ENCODE peak calls at places on chromosome 1, in ten cellular contexts. One of them, this sample, is unnamed.

GRCh38 chr1:204296431-204296988 is 63.2 kb downstream of the PLEKHA6 start:
- DNase-seq in HTR-8/SVneo: peak; percentile 80
- DNase-seq in non-pigmented ciliary epithelial cell: peak; percentile 54
- DNase-seq in HFF-Myc: no peak
- DNase-seq in spleen: no peak
- DNase-seq in RCC 7860: no peak
- DNase-seq in erythroblast: no peak
- DNase-seq in mesenchymal stem cell: peak; percentile 72
- DNase-seq in A549: no peak
- DNase-seq in NCI-H2081: no peak
- DNase-seq in this sample: peak; percentile 49

GRCh38 chr1:52386458-52386857 is 17.8 kb downstream of the ORC1 start:
- DNase-seq in spleen: no peak
- DNase-seq in A549: no peak
- DNase-seq in mesenchymal stem cell: peak; percentile 39
- DNase-seq in non-pigmented ciliary epithelial cell: no peak
- DNase-seq in erythroblast: no peak
- DNase-seq in HFF-Myc: no peak
- DNase-seq in NCI-H2081: no peak
- DNase-seq in RCC 7860: no peak
- DNase-seq in HTR-8/SVneo: no peak
- DNase-seq in this sample: no peak

GRCh38 chr1:223558512-223558911 is 107.0 kb downstream of the CAPN8 start:
- DNase-seq in HTR-8/SVneo: no peak
- DNase-seq in non-pigmented ciliary epithelial cell: no peak
- DNase-seq in RCC 7860: no peak
- DNase-seq in mesenchymal stem cell: no peak
- DNase-seq in spleen: no peak
- DNase-seq in A549: no peak
- DNase-seq in NCI-H2081: no peak
- DNase-seq in erythroblast: no peak
- DNase-seq in HFF-Myc: no peak
- DNase-seq in this sample: no peak

GRCh38 chr1:53195913-53196484 is 625 bp upstream of the CPT2 start:
- DNase-seq in spleen: no peak
- DNase-seq in HTR-8/SVneo: no peak
- DNase-seq in HFF-Myc: no peak
- DNase-seq in RCC 7860: peak; percentile 11
- DNase-seq in erythroblast: no peak
- DNase-seq in mesenchymal stem cell: no peak
- DNase-seq in A549: no peak
- DNase-seq in non-pigmented ciliary epithelial cell: no peak
- DNase-seq in NCI-H2081: no peak
- DNase-seq in this sample: no peak

GRCh38 chr1:26539722-26540121 is 10.2 kb downstream of the RPS6KA1 start:
- DNase-seq in A549: no peak
- DNase-seq in NCI-H2081: no peak
- DNase-seq in mesenchymal stem cell: peak; percentile 15
- DNase-seq in non-pigmented ciliary epithelial cell: no peak
- DNase-seq in HFF-Myc: no peak
- DNase-seq in RCC 7860: no peak
- DNase-seq in erythroblast: no peak
- DNase-seq in spleen: no peak
- DNase-seq in HTR-8/SVneo: no peak
- DNase-seq in this sample: no peak

GRCh38 chr1:241612533-241613505 is 27.4 kb downstream of the CHML start:
- DNase-seq in non-pigmented ciliary epithelial cell: peak; percentile 88
- DNase-seq in RCC 7860: peak; percentile 80
- DNase-seq in HTR-8/SVneo: peak; percentile 39
- DNase-seq in NCI-H2081: no peak
- DNase-seq in erythroblast: no peak
- DNase-seq in A549: peak; percentile 78
- DNase-seq in mesenchymal stem cell: peak; percentile 94
- DNase-seq in HFF-Myc: peak; percentile 61
- DNase-seq in spleen: no peak
- DNase-seq in this sample: no peak

GRCh38 chr1:27405074-27405473 is 12.7 kb downstream of the GPR3 start:
- DNase-seq in non-pigmented ciliary epithelial cell: no peak
- DNase-seq in HFF-Myc: no peak
- DNase-seq in mesenchymal stem cell: peak; percentile 91
- DNase-seq in erythroblast: no peak
- DNase-seq in HTR-8/SVneo: no peak
- DNase-seq in A549: no peak
- DNase-seq in spleen: no peak
- DNase-seq in RCC 7860: no peak
- DNase-seq in NCI-H2081: no peak
- DNase-seq in this sample: no peak

GRCh38 chr1:65027699-65028358 is 61.5 kb upstream of the JAK1 start:
- DNase-seq in NCI-H2081: peak; percentile 33
- DNase-seq in A549: no peak
- DNase-seq in HFF-Myc: no peak
- DNase-seq in non-pigmented ciliary epithelial cell: no peak
- DNase-seq in spleen: no peak
- DNase-seq in mesenchymal stem cell: no peak
- DNase-seq in erythroblast: no peak
- DNase-seq in HTR-8/SVneo: no peak
- DNase-seq in RCC 7860: no peak
- DNase-seq in this sample: no peak

GRCh38 chr1:207027221-207027777 is 5.3 kb downstream of the C1orf116 start:
- DNase-seq in non-pigmented ciliary epithelial cell: no peak
- DNase-seq in erythroblast: no peak
- DNase-seq in RCC 7860: peak; percentile 97
- DNase-seq in HFF-Myc: no peak
- DNase-seq in mesenchymal stem cell: no peak
- DNase-seq in A549: peak; percentile 88
- DNase-seq in HTR-8/SVneo: peak; percentile 53
- DNase-seq in spleen: no peak
- DNase-seq in NCI-H2081: no peak
- DNase-seq in this sample: no peak

GRCh38 chr1:55195523-55196233 is 19.5 kb downstream of the USP24 start:
- DNase-seq in RCC 7860: no peak
- DNase-seq in mesenchymal stem cell: peak; percentile 78
- DNase-seq in spleen: no peak
- DNase-seq in erythroblast: peak; percentile 59
- DNase-seq in NCI-H2081: no peak
- DNase-seq in A549: no peak
- DNase-seq in HFF-Myc: no peak
- DNase-seq in non-pigmented ciliary epithelial cell: no peak
- DNase-seq in HTR-8/SVneo: no peak
- DNase-seq in this sample: peak; percentile 50

GRCh38 chr1:43547538-43548072 is 16.9 kb downstream of the PTPRF start:
- DNase-seq in erythroblast: no peak
- DNase-seq in HTR-8/SVneo: no peak
- DNase-seq in spleen: no peak
- DNase-seq in A549: no peak
- DNase-seq in NCI-H2081: no peak
- DNase-seq in HFF-Myc: no peak
- DNase-seq in non-pigmented ciliary epithelial cell: no peak
- DNase-seq in mesenchymal stem cell: no peak
- DNase-seq in RCC 7860: no peak
- DNase-seq in this sample: no peak

GRCh38 chr1:40462956-40463590 is 12.8 kb downstream of the ZFP69B start:
- DNase-seq in HTR-8/SVneo: no peak
- DNase-seq in RCC 7860: no peak
- DNase-seq in HFF-Myc: no peak
- DNase-seq in non-pigmented ciliary epithelial cell: no peak
- DNase-seq in mesenchymal stem cell: peak; percentile 19
- DNase-seq in erythroblast: peak; percentile 35
- DNase-seq in A549: peak; percentile 11
- DNase-seq in NCI-H2081: no peak
- DNase-seq in spleen: no peak
- DNase-seq in this sample: peak; percentile 33

GRCh38 chr1:95562230-95562629 is 328.2 kb downstream of the RWDD3 start:
- DNase-seq in NCI-H2081: no peak
- DNase-seq in A549: no peak
- DNase-seq in RCC 7860: no peak
- DNase-seq in non-pigmented ciliary epithelial cell: no peak
- DNase-seq in HTR-8/SVneo: no peak
- DNase-seq in HFF-Myc: no peak
- DNase-seq in erythroblast: no peak
- DNase-seq in spleen: no peak
- DNase-seq in mesenchymal stem cell: no peak
- DNase-seq in this sample: no peak

GRCh38 chr1:32464716-32465540 is at the start of gene ZBTB8B:
- DNase-seq in erythroblast: no peak
- DNase-seq in HFF-Myc: no peak
- DNase-seq in HTR-8/SVneo: peak; percentile 96
- DNase-seq in spleen: peak; percentile 79
- DNase-seq in RCC 7860: no peak
- DNase-seq in mesenchymal stem cell: peak; percentile 39
- DNase-seq in non-pigmented ciliary epithelial cell: no peak
- DNase-seq in A549: peak; percentile 51
- DNase-seq in NCI-H2081: peak; percentile 59
- DNase-seq in this sample: no peak

GRCh38 chr1:109290998-109291397 is 8.1 kb upstream of the PSRC1 start:
- DNase-seq in HTR-8/SVneo: no peak
- DNase-seq in erythroblast: no peak
- DNase-seq in A549: no peak
- DNase-seq in HFF-Myc: no peak
- DNase-seq in non-pigmented ciliary epithelial cell: no peak
- DNase-seq in RCC 7860: no peak
- DNase-seq in NCI-H2081: no peak
- DNase-seq in mesenchymal stem cell: no peak
- DNase-seq in spleen: no peak
- DNase-seq in this sample: peak; percentile 77

GRCh38 chr1:178393370-178393769 is 103.4 kb downstream of the CLEC20A start:
- DNase-seq in erythroblast: no peak
- DNase-seq in HFF-Myc: no peak
- DNase-seq in RCC 7860: no peak
- DNase-seq in A549: no peak
- DNase-seq in non-pigmented ciliary epithelial cell: no peak
- DNase-seq in spleen: no peak
- DNase-seq in NCI-H2081: no peak
- DNase-seq in HTR-8/SVneo: no peak
- DNase-seq in mesenchymal stem cell: no peak
- DNase-seq in this sample: no peak

GRCh38 chr1:236063919-236064673 is 794 bp downstream of the NID1 start:
- DNase-seq in NCI-H2081: no peak
- DNase-seq in mesenchymal stem cell: peak; percentile 85
- DNase-seq in HTR-8/SVneo: peak; percentile 56
- DNase-seq in RCC 7860: no peak
- DNase-seq in spleen: peak; percentile 83
- DNase-seq in A549: peak; percentile 36
- DNase-seq in non-pigmented ciliary epithelial cell: no peak
- DNase-seq in HFF-Myc: peak; percentile 41
- DNase-seq in erythroblast: peak; percentile 35
- DNase-seq in this sample: no peak

GRCh38 chr1:44212355-44213221 is 683 bp upstream of the DMAP1 start:
- DNase-seq in non-pigmented ciliary epithelial cell: no peak
- DNase-seq in mesenchymal stem cell: no peak
- DNase-seq in A549: no peak
- DNase-seq in HTR-8/SVneo: no peak
- DNase-seq in RCC 7860: no peak
- DNase-seq in HFF-Myc: no peak
- DNase-seq in erythroblast: peak; percentile 66
- DNase-seq in spleen: no peak
- DNase-seq in NCI-H2081: no peak
- DNase-seq in this sample: peak; percentile 28

This sample was measured in OCI-M1.